ENCODE peak calls at places on chromosomes 11 and 22, in ten cellular contexts. B, J, M, I, F, D, Y, Q, G and N are unnamed samples.

GRCh38 chr22:29914165-29914564 is 31.2 kb downstream of the MTMR3 start:
- DNase-seq in B (no peak), J (peak), M (no peak), I (no peak), F (no peak), D (peak), Y (peak), Q (no peak), G (no peak), N (no peak)

GRCh38 chr22:43449205-43449830 is 37.5 kb downstream of the MPPED1 start:
- DNase-seq in B (no peak), J (no peak), M (no peak), I (no peak), F (no peak), D (no peak), Y (no peak), Q (no peak), G (no peak), N (no peak)

GRCh38 chr22:19663821-19664325 is 50.4 kb upstream of the SEPTIN5 start:
- DNase-seq in B (no peak), J (peak), M (no peak), I (no peak), F (no peak), D (peak), Y (peak), Q (no peak), G (no peak), N (no peak)

GRCh38 chr11:91066648-91067047 is 843.8 kb upstream of the CHORDC1 start:
- DNase-seq in B (no peak), J (peak), M (no peak), I (no peak), F (peak), D (no peak), Y (no peak), Q (no peak), G (no peak), N (no peak)

GRCh38 chr11:44858796-44859527 is 91.7 kb downstream of the TP53I11 start:
- DNase-seq in B (no peak), J (peak), M (no peak), I (no peak), F (no peak), D (no peak), Y (peak), Q (no peak), G (no peak), N (no peak)

GRCh38 chr22:43855431-43855830 is 6.9 kb downstream of the SULT4A1 start:
- DNase-seq in B (no peak), J (no peak), M (no peak), I (no peak), F (no peak), D (no peak), Y (no peak), Q (no peak), G (no peak), N (peak)

GRCh38 chr22:19929586-19930302 is 11.8 kb upstream of the COMT start:
- DNase-seq in B (no peak), J (no peak), M (no peak), I (no peak), F (no peak), D (no peak), Y (no peak), Q (no peak), G (no peak), N (no peak)

GRCh38 chr22:36077261-36077660 is 48.6 kb upstream of the RBFOX2 start:
- DNase-seq in B (no peak), J (peak), M (no peak), I (no peak), F (no peak), D (no peak), Y (peak), Q (no peak), G (no peak), N (no peak)

GRCh38 chr22:44080936-44081853 is 57.1 kb downstream of the PARVB start:
- DNase-seq in B (peak), J (peak), M (peak), I (peak), F (peak), D (peak), Y (peak), Q (peak), G (peak), N (peak)

GRCh38 chr22:28799125-28799833 is 1.1 kb downstream of the XBP1 start:
- DNase-seq in B (no peak), J (peak), M (peak), I (peak), F (peak), D (peak), Y (peak), Q (peak), G (no peak), N (no peak)

GRCh38 chr11:9139628-9140357 is 48.4 kb upstream of the SCUBE2 start:
- DNase-seq in B (no peak), J (no peak), M (no peak), I (no peak), F (no peak), D (no peak), Y (no peak), Q (no peak), G (no peak), N (no peak)

GRCh38 chr11:90737328-90738050 is 514.6 kb upstream of the CHORDC1 start:
- DNase-seq in B (no peak), J (no peak), M (no peak), I (no peak), F (no peak), D (no peak), Y (no peak), Q (no peak), G (no peak), N (no peak)

GRCh38 chr11:104968365-104968855 is at the start of gene CASP4:
- DNase-seq in B (no peak), J (peak), M (no peak), I (peak), F (peak), D (peak), Y (peak), Q (no peak), G (peak), N (no peak)